ENCODE peak calls at places on chromosomes 4 and X, in nine cellular contexts. E is lower lobe of right lung, C is tibial nerve, X is GM12878, W is psoas muscle, F is A673, Y is WERI-Rb-1, U is hepatocyte, B is fibroblast of lung. A is an unnamed sample.
A peak's percentile ranks its signal among the peaks of the same experiment; 100 is the strongest.

GRCh38 chr4:70158576-70158975 is 4.5 kb downstream of the PRR27 start:
- DNase-seq in Y (no peak), F (no peak), B (no peak), U (no peak), X (no peak), C (no peak), E (peak; percentile 27), W (no peak), A (no peak)

GRCh38 chr4:185504098-185505047 is 30.9 kb downstream of the PDLIM3 start:
- DNase-seq in U (no peak), B (no peak), Y (no peak), C (peak; percentile 11), X (no peak), F (peak; percentile 56), E (peak; percentile 65), W (peak; percentile 92), A (peak; percentile 75)

GRCh38 chr4:17502764-17503163 is 9.1 kb downstream of the QDPR start:
- DNase-seq in E (no peak), B (peak; percentile 77), F (no peak), U (no peak), W (no peak), Y (no peak), C (no peak), X (no peak), A (no peak)

GRCh38 chr4:36138221-36138620 is 106.1 kb downstream of the ARAP2 start:
- DNase-seq in F (no peak), X (no peak), Y (no peak), B (peak; percentile 90), W (no peak), E (no peak), U (no peak), C (no peak), A (no peak)

GRCh38 chr4:138510053-138510452 is 267.9 kb upstream of the SLC7A11 start:
- DNase-seq in E (no peak), U (no peak), W (no peak), F (no peak), Y (no peak), C (no peak), B (peak; percentile 71), X (no peak), A (peak; percentile 48)

GRCh38 chrX:17519349-17519748 is 144.3 kb downstream of the NHS start:
- DNase-seq in F (no peak), B (no peak), U (no peak), C (peak; percentile 58), Y (no peak), X (no peak), E (no peak), W (peak; percentile 79), A (no peak)

GRCh38 chr4:10089346-10089745 is 27.3 kb downstream of the WDR1 start:
- DNase-seq in Y (peak; percentile 36), F (no peak), B (no peak), C (no peak), U (peak; percentile 80), E (peak; percentile 55), X (no peak), W (peak; percentile 65), A (no peak)

GRCh38 chrX:108261541-108262218 is 170.1 kb downstream of the ATG4A start:
- DNase-seq in B (peak; percentile 37), C (no peak), W (no peak), X (no peak), F (peak; percentile 1), U (peak; percentile 11), E (no peak), Y (no peak), A (no peak)

GRCh38 chr4:3385719-3386440 is 55.9 kb upstream of the HGFAC start:
- DNase-seq in B (no peak), X (no peak), W (no peak), E (peak; percentile 79), F (no peak), Y (no peak), C (no peak), U (no peak), A (no peak)
- H3K4me3 ChIP-seq in B (no peak overlapping the region), X (no peak overlapping the region), W (no peak overlapping the region), E (peak overlapping the region; percentile 47), F (no peak overlapping the region), Y (no peak overlapping the region), C (no peak overlapping the region), U (no peak overlapping the region), A (no peak overlapping the region)

GRCh38 chr4:4494882-4495281 is 47.0 kb downstream of the STX18 start:
- DNase-seq in X (no peak), C (no peak), U (no peak), E (no peak), W (no peak), Y (no peak), B (no peak), F (no peak), A (no peak)
- H3K27ac ChIP-seq in X (no peak overlapping the region), C (no peak overlapping the region), U (no peak overlapping the region), E (no peak overlapping the region), W (no peak overlapping the region), Y (no peak overlapping the region), B (no peak overlapping the region), F (no peak overlapping the region), A (no peak overlapping the region)

GRCh38 chrX:21131346-21131745 is 242.9 kb upstream of the CNKSR2 start:
- DNase-seq in E (no peak), B (peak; percentile 16), U (no peak), F (no peak), C (no peak), X (no peak), Y (no peak), W (no peak), A (no peak)
- TF ChIP-seq CTCF in E (no peak), B (no peak), U (no peak), F (no peak), C (no peak), X (no peak), Y (no peak), W (no peak), A (no peak)

GRCh38 chrX:103329991-103330390 is at the start of gene TCEAL7:
- DNase-seq in B (peak; percentile 65), E (no peak), C (peak; percentile 20), U (peak; percentile 14), F (no peak), W (peak; percentile 44), Y (peak; percentile 38), X (no peak), A (no peak)

GRCh38 chrX:103330601-103331397 is 760 bp downstream of the TCEAL7 start:
- DNase-seq in W (no peak), X (no peak), B (peak; percentile 34), E (no peak), F (no peak), C (no peak), U (peak; percentile 20), Y (no peak), A (no peak)
- H3K4me3 ChIP-seq in W (peak overlapping the region; percentile 30), X (no peak overlapping the region), B (peak overlapping the region; percentile 73), E (peak overlapping the region; percentile 35), F (no peak overlapping the region), C (peak overlapping the region; percentile 12), U (no peak overlapping the region), Y (peak overlapping the region; percentile 40), A (peak overlapping the region; percentile 53)

GRCh38 chr4:24141836-24142235 is 252.0 kb upstream of the PPARGC1A start:
- DNase-seq in X (no peak), W (no peak), F (no peak), E (no peak), Y (no peak), U (no peak), B (no peak), C (no peak), A (no peak)

GRCh38 chr4:24137596-24137962 is 247.7 kb upstream of the PPARGC1A start:
- DNase-seq in E (no peak), F (no peak), B (no peak), X (no peak), C (no peak), W (no peak), Y (no peak), U (no peak), A (no peak)

GRCh38 chr4:24143741-24144140 is 253.9 kb upstream of the PPARGC1A start:
- DNase-seq in F (no peak), C (no peak), X (no peak), Y (no peak), B (no peak), U (no peak), W (no peak), E (no peak), A (no peak)

GRCh38 chr4:24140892-24141291 is 251.0 kb upstream of the PPARGC1A start:
- DNase-seq in B (no peak), W (no peak), X (no peak), U (no peak), C (no peak), Y (no peak), F (no peak), E (no peak), A (no peak)

GRCh38 chr4:24137963-24138601 is 248.2 kb upstream of the PPARGC1A start:
- DNase-seq in C (no peak), E (no peak), Y (no peak), U (peak; percentile 86), F (no peak), B (no peak), X (no peak), W (no peak), A (no peak)
- H3K27ac ChIP-seq in C (no peak overlapping the region), E (no peak overlapping the region), Y (no peak overlapping the region), U (peak overlapping the region; percentile 78), F (no peak overlapping the region), B (no peak overlapping the region), X (no peak overlapping the region), W (no peak overlapping the region), A (no peak overlapping the region)

DNA sequence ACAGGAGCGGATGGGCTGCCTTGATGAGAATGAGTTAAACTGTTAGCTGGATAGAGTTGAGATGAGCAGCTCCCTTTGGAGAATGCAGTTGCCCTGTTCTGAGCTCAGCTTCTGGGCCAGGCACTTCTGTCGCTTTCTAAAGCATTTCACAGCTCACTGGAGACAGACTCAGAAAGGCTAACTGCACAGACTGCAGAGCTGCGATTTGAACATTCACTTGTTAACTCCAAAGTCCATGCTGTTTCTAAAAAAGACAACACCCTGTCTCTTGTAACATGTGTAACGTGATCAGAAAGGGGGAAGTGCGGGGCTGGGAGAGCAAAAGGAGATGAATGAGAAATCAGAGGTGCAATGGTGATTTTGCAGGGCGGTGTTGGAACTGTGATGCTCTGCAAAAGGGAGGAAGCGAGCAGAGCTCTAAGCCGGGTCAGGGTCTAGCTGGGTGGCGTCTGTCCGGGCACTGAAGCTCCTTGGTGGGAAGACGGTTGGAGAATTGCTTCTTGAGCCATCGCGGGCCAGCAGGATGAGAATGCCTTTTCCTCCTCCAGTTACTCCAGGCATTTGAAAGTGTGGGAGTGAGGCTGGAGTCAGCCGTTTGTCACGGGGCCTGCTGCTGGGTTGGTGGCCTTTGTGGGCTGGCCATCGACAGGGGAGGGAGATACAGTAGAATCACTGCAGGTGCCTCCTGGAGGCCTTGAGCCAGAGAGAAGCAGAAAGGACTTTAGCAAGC is 20.3 kb downstream of the TBC1D14 start:
- DNase-seq in F (no peak), W (no peak), C (no peak), B (no peak), U (no peak), E (no peak), X (no peak), Y (no peak), A (no peak)
- TF ChIP-seq CTCF in F (no peak), W (no peak), C (no peak), B (no peak), U (no peak), E (no peak), X (no peak), Y (no peak), A (no peak)

A was measured in brain microvascular endothelial cell.